ENCODE peak calls at places on chromosomes 5 and 9, in six cellular contexts. One of them, this sample, is unnamed.

GRCh38 chr5:178651046-178651810 is 24.4 kb upstream of the CLK4 start:
- DNase-seq in neuronal stem cell: no peak
- DNase-seq in mesenchymal stem cell: no peak
- DNase-seq in H9: no peak
- DNase-seq in H1: no peak
- DNase-seq in IMR-90: peak
- DNase-seq in this sample: no peak

GRCh38 chr5:75566710-75567309 is 44.4 kb upstream of the ANKDD1B start:
- DNase-seq in neuronal stem cell: peak
- DNase-seq in mesenchymal stem cell: peak
- DNase-seq in H9: no peak
- DNase-seq in H1: no peak
- DNase-seq in IMR-90: peak
- DNase-seq in this sample: peak

GRCh38 chr9:130183133-130183762 is 11.0 kb downstream of the NCS1 start:
- DNase-seq in neuronal stem cell: no peak
- DNase-seq in mesenchymal stem cell: peak
- DNase-seq in H9: no peak
- DNase-seq in H1: no peak
- DNase-seq in IMR-90: peak
- DNase-seq in this sample: peak

GRCh38 chr9:95029720-95030119 is 287.8 kb downstream of the FANCC start:
- DNase-seq in neuronal stem cell: no peak
- DNase-seq in mesenchymal stem cell: no peak
- DNase-seq in H9: no peak
- DNase-seq in H1: no peak
- DNase-seq in IMR-90: no peak
- DNase-seq in this sample: no peak

GRCh38 chr5:153835891-153836515 is 202.7 kb downstream of the FAM114A2 start:
- DNase-seq in neuronal stem cell: no peak
- DNase-seq in mesenchymal stem cell: no peak
- DNase-seq in H9: no peak
- DNase-seq in H1: no peak
- DNase-seq in IMR-90: no peak
- DNase-seq in this sample: no peak

GRCh38 chr9:110954822-110955291 is 83.4 kb downstream of the LPAR1 start:
- DNase-seq in neuronal stem cell: no peak
- DNase-seq in mesenchymal stem cell: peak
- DNase-seq in H9: no peak
- DNase-seq in H1: no peak
- DNase-seq in IMR-90: peak
- DNase-seq in this sample: no peak

GRCh38 chr9:128245293-128246151 is 30.3 kb downstream of the GOLGA2 start:
- DNase-seq in neuronal stem cell: no peak
- DNase-seq in mesenchymal stem cell: peak
- DNase-seq in H9: peak
- DNase-seq in H1: no peak
- DNase-seq in IMR-90: peak
- DNase-seq in this sample: no peak

GRCh38 chr9:110143969-110144545 is 63.9 kb downstream of the C9orf152 start:
- DNase-seq in neuronal stem cell: no peak
- DNase-seq in mesenchymal stem cell: no peak
- DNase-seq in H9: no peak
- DNase-seq in H1: no peak
- DNase-seq in IMR-90: no peak
- DNase-seq in this sample: no peak

GRCh38 chr5:168409601-168410458 is 76.4 kb upstream of the RARS1 start:
- DNase-seq in neuronal stem cell: no peak
- DNase-seq in mesenchymal stem cell: peak
- DNase-seq in H9: no peak
- DNase-seq in H1: no peak
- DNase-seq in IMR-90: peak
- DNase-seq in this sample: peak

GRCh38 chr9:33236571-33236970 is 3.4 kb upstream of the SPINK4 start:
- DNase-seq in neuronal stem cell: no peak
- DNase-seq in mesenchymal stem cell: no peak
- DNase-seq in H9: no peak
- DNase-seq in H1: no peak
- DNase-seq in IMR-90: peak
- DNase-seq in this sample: no peak

GRCh38 chr9:121567142-121568100 is 67.8 kb upstream of the GGTA1 start:
- DNase-seq in neuronal stem cell: no peak
- DNase-seq in mesenchymal stem cell: no peak
- DNase-seq in H9: no peak
- DNase-seq in H1: no peak
- DNase-seq in IMR-90: peak
- DNase-seq in this sample: no peak

GRCh38 chr5:89417990-89418820 is 535.2 kb upstream of the MEF2C start:
- DNase-seq in neuronal stem cell: no peak
- DNase-seq in mesenchymal stem cell: no peak
- DNase-seq in H9: no peak
- DNase-seq in H1: no peak
- DNase-seq in IMR-90: no peak
- DNase-seq in this sample: no peak

GRCh38 chr5:156258934-156259333 is 68.0 kb upstream of the SGCD start:
- DNase-seq in neuronal stem cell: no peak
- DNase-seq in mesenchymal stem cell: no peak
- DNase-seq in H9: no peak
- DNase-seq in H1: no peak
- DNase-seq in IMR-90: no peak
- DNase-seq in this sample: no peak

GRCh38 chr9:132546148-132547051 is 36.0 kb upstream of the BARHL1 start:
- DNase-seq in neuronal stem cell: peak
- DNase-seq in mesenchymal stem cell: peak
- DNase-seq in H9: peak
- DNase-seq in H1: peak
- DNase-seq in IMR-90: no peak
- DNase-seq in this sample: no peak

DNA sequence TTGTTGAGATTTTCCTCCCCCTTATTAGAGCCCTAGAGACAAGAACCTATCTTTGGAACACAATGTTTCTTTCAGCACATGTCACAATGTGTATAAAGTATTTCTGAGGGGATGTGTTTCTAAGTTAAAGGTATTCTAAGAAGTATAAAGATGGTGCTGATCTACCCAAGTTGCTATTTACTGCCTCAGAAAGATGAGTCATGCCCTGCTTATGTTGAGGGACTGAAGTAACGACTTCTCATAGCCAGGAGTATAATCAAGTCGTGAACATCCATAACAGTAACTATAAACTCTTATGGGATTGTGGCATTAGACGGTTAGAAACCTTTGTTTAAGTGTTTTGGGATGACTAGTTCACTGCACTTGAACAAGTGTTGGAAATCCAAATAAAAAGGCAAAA is 12.0 kb upstream of the TMEM252 start:
- DNase-seq in neuronal stem cell: no peak
- DNase-seq in mesenchymal stem cell: peak
- DNase-seq in H9: no peak
- DNase-seq in H1: no peak
- DNase-seq in IMR-90: peak
- DNase-seq in this sample: peak
- H4K91ac ChIP-seq in neuronal stem cell: no peak
- H4K91ac ChIP-seq in mesenchymal stem cell: no peak
- H4K91ac ChIP-seq in H9: no peak
- H4K91ac ChIP-seq in H1: no peak
- H4K91ac ChIP-seq in IMR-90: no peak
- H4K91ac ChIP-seq in this sample: no peak

GRCh38 chr5:97094579-97095317 is 47.7 kb downstream of the LIX1 start:
- DNase-seq in neuronal stem cell: no peak
- DNase-seq in mesenchymal stem cell: no peak
- DNase-seq in H9: no peak
- DNase-seq in H1: no peak
- DNase-seq in IMR-90: no peak
- DNase-seq in this sample: no peak
- H2AFZ ChIP-seq in neuronal stem cell: no peak
- H2AFZ ChIP-seq in mesenchymal stem cell: no peak
- H2AFZ ChIP-seq in H9: no peak
- H2AFZ ChIP-seq in H1: no peak
- H2AFZ ChIP-seq in IMR-90: no peak
- H2AFZ ChIP-seq in this sample: no peak

DNA sequence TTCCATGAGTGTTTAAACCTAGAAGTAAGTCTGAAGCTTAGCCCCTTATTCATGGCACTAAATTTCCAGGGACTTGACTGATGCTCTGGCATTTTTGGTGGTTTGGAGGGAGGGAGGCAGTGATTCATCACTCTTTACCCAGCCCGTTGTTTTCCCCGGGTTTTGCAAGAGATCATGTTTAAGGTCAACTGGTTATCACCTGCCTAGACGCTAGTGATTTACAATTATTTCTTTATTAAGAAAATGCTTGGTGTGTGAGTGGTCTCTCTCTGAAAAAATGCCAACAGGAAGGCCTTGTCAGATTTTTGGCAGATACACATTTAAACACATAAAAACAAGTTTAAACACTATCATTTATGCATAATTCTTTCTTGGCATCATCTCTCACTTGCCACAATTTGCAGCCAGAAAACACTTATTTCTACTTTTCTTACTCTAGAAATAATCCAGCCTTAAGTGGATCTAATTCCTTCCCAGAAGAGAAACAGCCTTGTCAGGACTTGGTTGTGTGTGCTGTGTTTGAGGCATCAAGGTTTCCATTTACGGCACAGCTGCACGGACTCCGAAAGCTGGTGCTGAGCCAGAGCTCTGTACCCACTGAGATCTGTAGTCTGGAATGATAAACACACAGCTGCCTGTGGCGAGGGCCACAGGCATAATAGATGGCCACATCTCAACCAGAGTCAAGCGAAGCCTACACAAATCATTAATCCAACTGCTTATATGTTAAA is 738.0 kb upstream of the ZNF608 start:
- DNase-seq in neuronal stem cell: no peak
- DNase-seq in mesenchymal stem cell: peak
- DNase-seq in H9: no peak
- DNase-seq in H1: no peak
- DNase-seq in IMR-90: peak
- DNase-seq in this sample: no peak
- H4K91ac ChIP-seq in neuronal stem cell: no peak
- H4K91ac ChIP-seq in mesenchymal stem cell: peak
- H4K91ac ChIP-seq in H9: no peak
- H4K91ac ChIP-seq in H1: no peak
- H4K91ac ChIP-seq in IMR-90: peak
- H4K91ac ChIP-seq in this sample: no peak

GRCh38 chr9:72788966-72789365 is 163.9 kb downstream of the ALDH1A1 start:
- DNase-seq in neuronal stem cell: no peak
- DNase-seq in mesenchymal stem cell: no peak
- DNase-seq in H9: no peak
- DNase-seq in H1: no peak
- DNase-seq in IMR-90: no peak
- DNase-seq in this sample: peak
- H2AFZ ChIP-seq in neuronal stem cell: peak
- H2AFZ ChIP-seq in mesenchymal stem cell: no peak
- H2AFZ ChIP-seq in H9: no peak
- H2AFZ ChIP-seq in H1: no peak
- H2AFZ ChIP-seq in IMR-90: no peak
- H2AFZ ChIP-seq in this sample: no peak

GRCh38 chr9:136623016-136623848 is 39.5 kb upstream of the EGFL7 start:
- DNase-seq in neuronal stem cell: no peak
- DNase-seq in mesenchymal stem cell: no peak
- DNase-seq in H9: no peak
- DNase-seq in H1: peak
- DNase-seq in IMR-90: no peak
- DNase-seq in this sample: no peak

GRCh38 chr9:136622538-136622948 is 40.2 kb upstream of the EGFL7 start:
- DNase-seq in neuronal stem cell: no peak
- DNase-seq in mesenchymal stem cell: no peak
- DNase-seq in H9: no peak
- DNase-seq in H1: peak
- DNase-seq in IMR-90: no peak
- DNase-seq in this sample: no peak

GRCh38 chr9:136625101-136626065 is 37.3 kb upstream of the EGFL7 start:
- DNase-seq in neuronal stem cell: no peak
- DNase-seq in mesenchymal stem cell: peak
- DNase-seq in H9: no peak
- DNase-seq in H1: peak
- DNase-seq in IMR-90: peak
- DNase-seq in this sample: no peak

GRCh38 chr9:136623849-136624183 is 38.9 kb upstream of the EGFL7 start:
- DNase-seq in neuronal stem cell: no peak
- DNase-seq in mesenchymal stem cell: no peak
- DNase-seq in H9: no peak
- DNase-seq in H1: peak
- DNase-seq in IMR-90: no peak
- DNase-seq in this sample: no peak

GRCh38 chr9:136624184-136624951 is 38.3 kb upstream of the EGFL7 start:
- DNase-seq in neuronal stem cell: no peak
- DNase-seq in mesenchymal stem cell: no peak
- DNase-seq in H9: no peak
- DNase-seq in H1: peak
- DNase-seq in IMR-90: no peak
- DNase-seq in this sample: no peak
- H4K91ac ChIP-seq in neuronal stem cell: no peak
- H4K91ac ChIP-seq in mesenchymal stem cell: peak
- H4K91ac ChIP-seq in H9: no peak
- H4K91ac ChIP-seq in H1: peak
- H4K91ac ChIP-seq in IMR-90: no peak
- H4K91ac ChIP-seq in this sample: peak

GRCh38 chr9:86098793-86099694 is at the start of gene GOLM1:
- DNase-seq in neuronal stem cell: peak
- DNase-seq in mesenchymal stem cell: peak
- DNase-seq in H9: peak
- DNase-seq in H1: peak
- DNase-seq in IMR-90: peak
- DNase-seq in this sample: peak
- H2AFZ ChIP-seq in neuronal stem cell: peak
- H2AFZ ChIP-seq in mesenchymal stem cell: peak
- H2AFZ ChIP-seq in H9: peak
- H2AFZ ChIP-seq in H1: peak
- H2AFZ ChIP-seq in IMR-90: peak
- H2AFZ ChIP-seq in this sample: peak

This sample was measured in trophoblast cell.